ENCODE peak calls at places on chromosomes 3 and 15, in four cellular contexts. J is ureter, H is WTC11, Y is left colon. P is an unnamed sample.
A peak's percentile ranks its signal among the peaks of the same experiment; 100 is the strongest.

GRCh38 chr15:59420986-59421618 is 16.9 kb upstream of the FAM81A start:
- DNase-seq in Y (no peak), H (peak; percentile 36), J (no peak), P (no peak)

GRCh38 chr3:114839476-114839875 is 307.6 kb downstream of the ZBTB20 start:
- DNase-seq in J (no peak), H (no peak), Y (no peak), P (no peak)

GRCh38 chr15:101458908-101459578 is 30.5 kb downstream of the PCSK6 start:
- DNase-seq in H (no peak), Y (no peak), J (no peak), P (no peak)

GRCh38 chr3:155244206-155244605 is 49.3 kb downstream of the STRIT1 start:
- DNase-seq in J (no peak), H (no peak), Y (no peak), P (no peak)

GRCh38 chr15:95561463-95561862 is 769.0 kb upstream of the NR2F2 start:
- DNase-seq in Y (no peak), H (no peak), J (no peak), P (no peak)

GRCh38 chr15:75449585-75450306 is 1.7 kb downstream of the SIN3A start:
- DNase-seq in H (no peak), J (no peak), Y (no peak), P (no peak)

GRCh38 chr3:143850877-143851276 is 2.6 kb upstream of the SLC9A9 start:
- DNase-seq in J (no peak), H (no peak), Y (no peak), P (no peak)

GRCh38 chr3:101833446-101833974 is 15.8 kb upstream of the NFKBIZ start:
- DNase-seq in Y (no peak), H (no peak), J (no peak), P (no peak)

GRCh38 chr3:186882881-186883685 is 40.6 kb downstream of the ADIPOQ start:
- DNase-seq in J (no peak), H (no peak), Y (no peak), P (peak; percentile 70)

GRCh38 chr3:98680723-98681122 is 82.4 kb upstream of the ST3GAL6 start:
- DNase-seq in H (no peak), J (no peak), Y (no peak), P (no peak)

GRCh38 chr3:124878561-124879394 is 8.4 kb downstream of the ITGB5 start:
- DNase-seq in J (no peak), Y (no peak), H (no peak), P (peak; percentile 41)

GRCh38 chr3:146803746-146804145 is 198.6 kb upstream of the PLSCR5 start:
- DNase-seq in H (no peak), J (no peak), Y (no peak), P (no peak)

GRCh38 chr3:33751320-33751719 is 33.3 kb upstream of the CLASP2 start:
- DNase-seq in Y (no peak), H (no peak), J (no peak), P (no peak)

GRCh38 chr3:13011369-13012227 is 61.6 kb downstream of the IQSEC1 start:
- DNase-seq in J (peak; percentile 66), Y (peak; percentile 77), H (no peak), P (peak; percentile 87)

GRCh38 chr3:129622418-129622872 is 16.0 kb upstream of the PLXND1 start:
- DNase-seq in J (no peak), H (no peak), Y (peak; percentile 25), P (no peak)

GRCh38 chr3:12178091-12178820 is 19.5 kb upstream of the TIMP4 start:
- DNase-seq in Y (no peak), J (no peak), H (no peak), P (no peak)

GRCh38 chr3:97815149-97815917 is 6.5 kb upstream of the CRYBG3 start:
- DNase-seq in H (no peak), Y (no peak), J (no peak), P (no peak)

GRCh38 chr3:158279584-158279983 is 169.7 kb downstream of the RSRC1 start:
- DNase-seq in J (no peak), Y (no peak), H (no peak), P (no peak)

GRCh38 chr15:85759391-85759790 is 35.3 kb downstream of the KLHL25 start:
- DNase-seq in J (no peak), Y (no peak), H (no peak), P (no peak)

GRCh38 chr3:172040976-172041963 is 1.9 kb downstream of the FNDC3B start:
- DNase-seq in H (peak; percentile 30), J (no peak), Y (peak; percentile 52), P (no peak)